ENCODE peak calls at places on chromosome 11, in five cellular contexts. R is activated CD4-positive, alpha-beta T cell treated with anti-CD3 and anti-CD28 coated beads, Interleukin-2, amount 10 ng/mL, durations not matched to agents 7 days and 5 days; C is activated T-helper 2 cell treated with anti-CD3 and anti-CD28 coated beads, Interferon-gamma antibody, Interleukin-2, Interleukin-4, amounts not matched to agents 10 μg/mL and 5 μg/mL and 100 μg/mL, durations not matched to agents 14 hours and 24 hours and 36 hours; P is activated effector memory CD4-positive, alpha-beta T cell treated with anti-CD3 and anti-CD28 coated beads, Interleukin-2, amount 50 U/mL, for 16 hours; G is mammary epithelial cell. O is an unnamed sample.

GRCh38 chr11:64095286-64095825 is 59.6 kb downstream of the FLRT1 start:
- DNase-seq in C (no peak), P (no peak), G (no peak), R (no peak), O (no peak)

GRCh38 chr11:9601041-9601875 is 27.8 kb downstream of the WEE1 start:
- DNase-seq in C (peak), G (peak), P (peak), R (peak), O (no peak)

GRCh38 chr11:78379039-78379670 is 38.5 kb downstream of the GAB2 start:
- DNase-seq in P (no peak), C (no peak), R (peak), G (no peak), O (no peak)

GRCh38 chr11:44409558-44410236 is 99.8 kb upstream of the ALX4 start:
- DNase-seq in G (no peak), C (no peak), P (no peak), R (no peak), O (no peak)

GRCh38 chr11:61356701-61357100 is 5.0 kb downstream of the CYB561A3 start:
- DNase-seq in R (no peak), C (no peak), P (no peak), G (no peak), O (no peak)

GRCh38 chr11:78228467-78228866 is 39.7 kb downstream of the USP35 start:
- DNase-seq in P (no peak), G (peak), C (peak), R (peak), O (peak)

GRCh38 chr11:6411594-6412031 is 7.3 kb downstream of the APBB1 start:
- DNase-seq in P (no peak), C (no peak), G (no peak), R (no peak), O (peak)

GRCh38 chr11:94740083-94740974 is 27.8 kb upstream of the AMOTL1 start:
- DNase-seq in P (no peak), G (no peak), C (no peak), R (no peak), O (peak)

GRCh38 chr11:105458071-105458470 is 151.8 kb upstream of the GRIA4 start:
- DNase-seq in C (no peak), R (no peak), G (no peak), P (no peak), O (no peak)

GRCh38 chr11:47869548-47870393 is 21.6 kb upstream of the NUP160 start:
- DNase-seq in P (no peak), C (no peak), R (no peak), G (peak), O (no peak)

O was measured in substantia nigra.